ENCODE peak calls at places on chromosomes 5 and 9, in seven cellular contexts. C, R, M, T, D, W and X are unnamed samples.
A peak's percentile ranks its signal among the peaks of the same experiment; 100 is the strongest.

GRCh38 chr9:89886281-89886700 is 281.5 kb downstream of the GADD45G start:
- DNase-seq in C (no peak), R (peak; percentile 15), M (no peak), T (no peak), D (no peak), W (no peak), X (no peak)

GRCh38 chr9:2489838-2490314 is 131.7 kb upstream of the VLDLR start:
- DNase-seq in C (no peak), R (peak; percentile 27), M (no peak), T (no peak), D (no peak), W (no peak), X (no peak)

GRCh38 chr5:72871358-72872024 is 55.0 kb downstream of the TNPO1 start:
- DNase-seq in C (no peak), R (peak; percentile 34), M (no peak), T (no peak), D (no peak), W (no peak), X (peak; percentile 42)

GRCh38 chr9:137085918-137086530 is 761 bp upstream of the MAN1B1 start:
- DNase-seq in C (peak; percentile 64), R (peak; percentile 31), M (no peak), T (no peak), D (peak; percentile 71), W (peak; percentile 66), X (peak; percentile 47)

GRCh38 chr9:135282001-135282731 is 194.7 kb downstream of the OLFM1 start:
- DNase-seq in C (peak; percentile 80), R (peak; percentile 11), M (no peak), T (peak; percentile 70), D (peak; percentile 73), W (peak; percentile 72), X (peak; percentile 36)

GRCh38 chr5:151155777-151156731 is 1.5 kb downstream of the ANXA6 start:
- DNase-seq in C (no peak), R (peak; percentile 64), M (no peak), T (no peak), D (no peak), W (peak; percentile 32), X (no peak)

GRCh38 chr5:181229996-181230395 is 6.9 kb downstream of the TRIM41 start:
- DNase-seq in C (no peak), R (no peak), M (no peak), T (no peak), D (no peak), W (no peak), X (no peak)

GRCh38 chr5:82031220-82032119 is 59.6 kb downstream of the ATG10 start:
- DNase-seq in C (peak; percentile 47), R (no peak), M (no peak), T (no peak), D (no peak), W (no peak), X (peak; percentile 67)

GRCh38 chr9:118669986-118670385 is 699.2 kb downstream of the BRINP1 start:
- DNase-seq in C (no peak), R (no peak), M (no peak), T (no peak), D (no peak), W (no peak), X (no peak)

GRCh38 chr5:179729727-179730126 is 2.9 kb upstream of the MAML1 start:
- DNase-seq in C (no peak), R (no peak), M (no peak), T (no peak), D (no peak), W (no peak), X (no peak)

GRCh38 chr9:99531313-99531712 is 290.4 kb upstream of the NR4A3 start:
- DNase-seq in C (no peak), R (no peak), M (no peak), T (no peak), D (no peak), W (no peak), X (no peak)

GRCh38 chr5:163938595-163938994 is 433.2 kb downstream of the MAT2B start:
- DNase-seq in C (no peak), R (peak; percentile 52), M (no peak), T (no peak), D (no peak), W (no peak), X (peak; percentile 49)

GRCh38 chr5:73273379-73274050 is 100.5 kb downstream of the TMEM174 start:
- DNase-seq in C (no peak), R (no peak), M (no peak), T (no peak), D (no peak), W (no peak), X (no peak)

GRCh38 chr9:36575411-36575882 is 2.8 kb downstream of the MELK start:
- DNase-seq in C (no peak), R (peak; percentile 74), M (no peak), T (no peak), D (no peak), W (no peak), X (peak; percentile 50)

GRCh38 chr5:81161012-81161601 is 72.0 kb upstream of the CKMT2 start:
- DNase-seq in C (no peak), R (no peak), M (no peak), T (no peak), D (no peak), W (no peak), X (no peak)

GRCh38 chr9:20990867-20991266 is 40.6 kb downstream of the HACD4 start:
- DNase-seq in C (no peak), R (no peak), M (no peak), T (no peak), D (peak; percentile 49), W (no peak), X (no peak)

GRCh38 chr5:178690208-178690607 is 40.3 kb downstream of the ZNF354A start:
- DNase-seq in C (no peak), R (peak; percentile 47), M (no peak), T (no peak), D (no peak), W (no peak), X (peak; percentile 84)

GRCh38 chr9:138060881-138061280 is 183.3 kb downstream of the CACNA1B start:
- DNase-seq in C (no peak), R (no peak), M (no peak), T (no peak), D (no peak), W (no peak), X (no peak)

GRCh38 chr9:38435526-38435925 is 11.3 kb upstream of the IGFBPL1 start:
- DNase-seq in C (no peak), R (no peak), M (no peak), T (no peak), D (no peak), W (no peak), X (no peak)

GRCh38 chr5:128538249-128539037 is 398 bp upstream of the FBN2 start:
- DNase-seq in C (no peak), R (peak; percentile 88), M (no peak), T (no peak), D (peak; percentile 60), W (peak; percentile 81), X (peak; percentile 79)

GRCh38 chr5:130871346-130872086 is 293.5 kb downstream of the HINT1 start:
- DNase-seq in C (no peak), R (peak; percentile 53), M (peak; percentile 5), T (no peak), D (no peak), W (peak; percentile 12), X (peak; percentile 46)

GRCh38 chr9:19510907-19511306 is 102.1 kb downstream of the ACER2 start:
- DNase-seq in C (no peak), R (no peak), M (no peak), T (no peak), D (no peak), W (no peak), X (peak; percentile 78)

GRCh38 chr5:57825026-57825683 is 342.5 kb upstream of the ACTBL2 start:
- DNase-seq in C (no peak), R (peak; percentile 70), M (no peak), T (no peak), D (no peak), W (no peak), X (peak; percentile 83)

GRCh38 chr9:69996947-69997346 is 46.7 kb upstream of the MAMDC2 start:
- DNase-seq in C (no peak), R (peak; percentile 55), M (no peak), T (no peak), D (no peak), W (no peak), X (no peak)

GRCh38 chr9:121758693-121759092 is 107.3 kb downstream of the DAB2IP start:
- DNase-seq in C (no peak), R (no peak), M (no peak), T (no peak), D (no peak), W (no peak), X (no peak)

GRCh38 chr5:143397302-143398052 is 6.0 kb downstream of the NR3C1 start:
- DNase-seq in C (no peak), R (no peak), M (no peak), T (no peak), D (no peak), W (no peak), X (no peak)
- H3K4me3 ChIP-seq in C (peak overlapping the region; percentile 90), R (peak overlapping the region; percentile 87), M (peak overlapping the region; percentile 98), T (no peak overlapping the region), D (peak overlapping the region; percentile 92), W (peak overlapping the region; percentile 84), X (peak overlapping the region; percentile 72)

GRCh38 chr5:962801-963200 is 45.8 kb upstream of the NKD2 start:
- DNase-seq in C (no peak), R (no peak), M (no peak), T (no peak), D (no peak), W (no peak), X (no peak)

GRCh38 chr5:963673-964531 is 44.7 kb upstream of the NKD2 start:
- DNase-seq in C (no peak), R (peak; percentile 54), M (peak; percentile 19), T (no peak), D (no peak), W (peak; percentile 44), X (no peak)

GRCh38 chr5:961711-962240 is 46.8 kb upstream of the NKD2 start:
- DNase-seq in C (peak; percentile 13), R (no peak), M (no peak), T (no peak), D (no peak), W (no peak), X (no peak)

GRCh38 chr5:962386-962785 is 46.2 kb upstream of the NKD2 start:
- DNase-seq in C (peak; percentile 10), R (no peak), M (no peak), T (no peak), D (no peak), W (no peak), X (no peak)

GRCh38 chr5:963310-963672 is 45.3 kb upstream of the NKD2 start:
- DNase-seq in C (no peak), R (no peak), M (no peak), T (no peak), D (no peak), W (no peak), X (no peak)
- H3K4me3 ChIP-seq in C (no peak overlapping the region), R (no peak overlapping the region), M (no peak overlapping the region), T (no peak overlapping the region), D (no peak overlapping the region), W (no peak overlapping the region), X (no peak overlapping the region)

GRCh38 chr9:132590318-132591182 is 8.1 kb downstream of the BARHL1 start:
- DNase-seq in C (no peak), R (no peak), M (no peak), T (no peak), D (no peak), W (no peak), X (no peak)
- H3K4me3 ChIP-seq in C (no peak overlapping the region), R (no peak overlapping the region), M (no peak overlapping the region), T (no peak overlapping the region), D (no peak overlapping the region), W (no peak overlapping the region), X (no peak overlapping the region)

DNA sequence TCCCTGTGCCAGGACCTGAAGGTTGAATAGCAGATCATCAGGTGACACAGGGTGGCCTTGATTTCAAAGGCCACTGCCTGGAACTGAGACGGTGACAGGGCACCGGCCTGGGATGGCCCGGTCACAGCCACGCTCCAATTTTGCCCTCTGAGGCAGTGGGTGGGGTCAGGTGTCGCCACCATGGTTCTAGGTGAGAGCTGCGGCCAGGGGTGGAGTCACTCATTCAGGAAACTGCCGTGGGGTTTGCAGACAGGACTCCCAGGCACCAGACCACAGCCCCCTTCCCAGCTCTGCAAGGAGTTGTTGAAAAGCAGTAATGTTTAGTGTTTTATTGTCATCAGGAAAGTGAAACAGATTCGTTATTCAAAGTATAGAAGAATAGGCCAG is 17.3 kb upstream of the RNU6ATAC start:
- DNase-seq in C (no peak), R (no peak), M (no peak), T (no peak), D (no peak), W (no peak), X (no peak)
- H3K4me3 ChIP-seq in C (no peak overlapping the region), R (no peak overlapping the region), M (no peak overlapping the region), T (no peak overlapping the region), D (no peak overlapping the region), W (no peak overlapping the region), X (no peak overlapping the region)